ENCODE peak calls at places on chromosomes 16 and 17, in eight cellular contexts. G is keratinocyte, P is IMR-90, T is A549, M is GM12878, U is upper lobe of right lung, L is left ventricle myocardium inferior, F is breast epithelium. S is an unnamed sample.

GRCh38 chr17:47829870-47830269 is 1.5 kb downstream of the MRPL10 start:
- DNase-seq in G (no peak), P (no peak), T (no peak), M (no peak), U (no peak), L (no peak), F (no peak), S (no peak)

GRCh38 chr17:17067277-17067676 is 25.0 kb downstream of the MPRIP start:
- DNase-seq in G (no peak), P (peak), T (peak), M (no peak), U (peak), L (no peak), F (no peak), S (no peak)

GRCh38 chr16:88060524-88061219 is 109.4 kb downstream of the BANP start:
- DNase-seq in G (no peak), P (no peak), T (no peak), M (no peak), U (no peak), L (no peak), F (no peak), S (no peak)

GRCh38 chr16:2773188-2773968 is 3.7 kb downstream of the ELOB start:
- DNase-seq in G (no peak), P (peak), T (no peak), M (no peak), U (peak), L (no peak), F (no peak), S (no peak)

GRCh38 chr16:78727536-78727935 is 628.1 kb downstream of the WWOX start:
- DNase-seq in G (no peak), P (no peak), T (no peak), M (no peak), U (no peak), L (no peak), F (no peak), S (no peak)

GRCh38 chr16:86117756-86118155 is 218.8 kb downstream of the IRF8 start:
- DNase-seq in G (no peak), P (no peak), T (no peak), M (no peak), U (no peak), L (no peak), F (no peak), S (no peak)

GRCh38 chr16:2048116-2048543 is 345 bp downstream of the TSC2 start:
- DNase-seq in G (no peak), P (no peak), T (no peak), M (no peak), U (no peak), L (no peak), F (no peak), S (no peak)

GRCh38 chr17:80899402-80900268 is 92.0 kb upstream of the CHMP6 start:
- DNase-seq in G (no peak), P (peak), T (peak), M (no peak), U (peak), L (no peak), F (no peak), S (no peak)

GRCh38 chr16:47905771-47906170 is 250.0 kb downstream of the ABCC12 start:
- DNase-seq in G (peak), P (peak), T (no peak), M (no peak), U (no peak), L (no peak), F (no peak), S (no peak)

GRCh38 chr17:82242977-82243647 is 14.3 kb downstream of the SLC16A3 start:
- DNase-seq in G (no peak), P (peak), T (peak), M (no peak), U (peak), L (peak), F (peak), S (no peak)

GRCh38 chr17:40168262-40168832 is 8.9 kb upstream of the RAPGEFL1 start:
- DNase-seq in G (no peak), P (peak), T (peak), M (peak), U (peak), L (no peak), F (no peak), S (no peak)

GRCh38 chr17:80219013-80219776 is 938 bp downstream of the SGSH start:
- DNase-seq in G (peak), P (peak), T (peak), M (peak), U (peak), L (peak), F (peak), S (no peak)

GRCh38 chr17:82332669-82333278 is 792 bp downstream of the SECTM1 start:
- DNase-seq in G (peak), P (peak), T (peak), M (no peak), U (peak), L (peak), F (no peak), S (no peak)

GRCh38 chr17:18120461-18121053 is 12.0 kb downstream of the MYO15A start:
- DNase-seq in G (no peak), P (no peak), T (no peak), M (no peak), U (no peak), L (no peak), F (no peak), S (no peak)

GRCh38 chr17:39527220-39527813 is 66.0 kb downstream of the CDK12 start:
- DNase-seq in G (no peak), P (no peak), T (peak), M (no peak), U (no peak), L (no peak), F (no peak), S (no peak)

GRCh38 chr16:17328971-17329370 is 141.8 kb downstream of the XYLT1 start:
- DNase-seq in G (no peak), P (no peak), T (no peak), M (no peak), U (no peak), L (no peak), F (no peak), S (no peak)

GRCh38 chr16:71671165-71671564 is 45.2 kb downstream of the MARVELD3 start:
- DNase-seq in G (no peak), P (no peak), T (no peak), M (no peak), U (no peak), L (no peak), F (no peak), S (no peak)

GRCh38 chr17:37673386-37673785 is 30.1 kb upstream of the DDX52 start:
- DNase-seq in G (no peak), P (no peak), T (no peak), M (no peak), U (no peak), L (no peak), F (no peak), S (no peak)

GRCh38 chr17:36008998-36009665 is 7.8 kb upstream of the CCL15 start:
- DNase-seq in G (no peak), P (peak), T (peak), M (no peak), U (no peak), L (no peak), F (no peak), S (no peak)

GRCh38 chr16:27428035-27428785 is 26.2 kb downstream of the IL21R start:
- DNase-seq in G (no peak), P (no peak), T (no peak), M (no peak), U (peak), L (no peak), F (no peak), S (peak)
- TF ChIP-seq CTCF in G (peak), P (peak), T (no peak), M (peak), U (no peak), L (no peak), F (no peak), S (no peak)

DNA sequence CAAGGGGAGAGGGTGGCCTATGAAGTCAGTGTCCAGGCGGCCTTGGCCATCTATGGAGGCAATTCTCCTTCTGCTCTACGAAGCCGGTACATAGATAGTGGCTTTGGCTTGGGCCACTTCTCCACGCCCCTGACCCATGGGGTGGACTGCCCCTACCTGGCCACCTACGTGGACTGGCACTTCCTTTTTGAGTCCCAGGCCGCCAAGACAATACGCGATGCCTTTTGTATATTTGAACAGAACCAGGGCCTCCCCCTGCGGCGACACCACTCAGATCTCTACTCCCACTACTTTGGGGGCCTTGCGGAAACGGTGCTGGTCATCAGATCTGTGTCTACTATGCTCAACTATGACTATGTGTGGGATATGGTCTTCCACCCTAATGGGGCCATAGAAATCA is 17.3 kb downstream of the AOC3 start:
- DNase-seq in G (no peak), P (no peak), T (no peak), M (no peak), U (no peak), L (no peak), F (no peak), S (no peak)
- TF ChIP-seq CTCF in G (no peak), P (no peak), T (no peak), M (no peak), U (no peak), L (no peak), F (no peak), S (no peak)

GRCh38 chr16:72856797-72857196 is 191.1 kb downstream of the ZFHX3 start:
- DNase-seq in G (no peak), P (no peak), T (peak), M (no peak), U (peak), L (no peak), F (no peak), S (no peak)
- TF ChIP-seq CTCF in G (peak), P (peak), T (peak), M (peak), U (peak), L (peak), F (no peak), S (peak)

GRCh38 chr16:84823484-84823883 is 3.7 kb downstream of the CRISPLD2 start:
- DNase-seq in G (no peak), P (no peak), T (no peak), M (no peak), U (no peak), L (no peak), F (no peak), S (no peak)
- TF ChIP-seq CTCF in G (no peak), P (no peak), T (no peak), M (no peak), U (no peak), L (no peak), F (no peak), S (no peak)